ENCODE peak calls at places on chromosomes 12 and 14, in five cellular contexts. R, J, A, X and P are unnamed samples.

GRCh38 chr12:117878598-117878997 is 90.2 kb downstream of the KSR2 start:
- DNase-seq in R (no peak), J (no peak), A (no peak), X (no peak), P (no peak)

GRCh38 chr12:63929426-63929825 is 84.9 kb downstream of the SRGAP1 start:
- DNase-seq in R (no peak), J (no peak), A (no peak), X (no peak), P (no peak)

GRCh38 chr12:22740656-22741350 is 115.8 kb downstream of the ETNK1 start:
- DNase-seq in R (no peak), J (no peak), A (no peak), X (no peak), P (no peak)

GRCh38 chr14:33127531-33127930 is 188.9 kb downstream of the NPAS3 start:
- DNase-seq in R (no peak), J (no peak), A (no peak), X (no peak), P (no peak)

GRCh38 chr12:80017261-80017870 is 82.0 kb upstream of the OTOGL start:
- DNase-seq in R (no peak), J (no peak), A (no peak), X (no peak), P (no peak)

GRCh38 chr12:69608114-69608513 is 2.6 kb downstream of the LRRC10 start:
- DNase-seq in R (no peak), J (no peak), A (no peak), X (no peak), P (no peak)

GRCh38 chr14:76644875-76645518 is 116.3 kb upstream of the VASH1 start:
- DNase-seq in R (peak; percentile 18), J (peak; percentile 58), A (no peak), X (no peak), P (peak; percentile 19)

GRCh38 chr12:65603428-65604351 is 220.6 kb upstream of the HMGA2 start:
- DNase-seq in R (peak; percentile 87), J (peak; percentile 48), A (no peak), X (no peak), P (peak; percentile 18)

GRCh38 chr12:76316468-76316867 is 31.7 kb downstream of the BBS10 start:
- DNase-seq in R (no peak), J (no peak), A (no peak), X (no peak), P (no peak)

GRCh38 chr12:28149279-28149678 is 41.0 kb upstream of the CCDC91 start:
- DNase-seq in R (no peak), J (no peak), A (no peak), X (no peak), P (no peak)

GRCh38 chr14:31543969-31544799 is 17.0 kb upstream of the NUBPL start:
- DNase-seq in R (no peak), J (no peak), A (no peak), X (no peak), P (no peak)

GRCh38 chr14:94638330-94638729 is 26.1 kb downstream of the SERPINA3 start:
- DNase-seq in R (peak; percentile 28), J (no peak), A (no peak), X (no peak), P (no peak)

GRCh38 chr12:111546758-111547383 is 52.2 kb downstream of the ATXN2 start:
- DNase-seq in R (no peak), J (no peak), A (no peak), X (no peak), P (no peak)

GRCh38 chr12:5439333-5439732 is 7.4 kb downstream of the NTF3 start:
- DNase-seq in R (no peak), J (no peak), A (no peak), X (no peak), P (no peak)
- H3K27ac ChIP-seq in R (no peak overlapping the region), J (no peak overlapping the region), A (no peak overlapping the region), X (no peak overlapping the region), P (no peak overlapping the region)

GRCh38 chr12:2637371-2637770 is 157.4 kb upstream of the FKBP4 start:
- DNase-seq in R (no peak), J (no peak), A (no peak), X (no peak), P (no peak)
- H3K4me3 ChIP-seq in R (no peak overlapping the region), J (no peak overlapping the region), A (no peak overlapping the region), X (no peak overlapping the region), P (no peak overlapping the region)

GRCh38 chr14:54440870-54441868 is at the start of gene CNIH1:
- DNase-seq in R (peak; percentile 75), J (peak; percentile 88), A (peak; percentile 93), X (peak; percentile 79), P (peak; percentile 93)
- TF ChIP-seq CTCF in R (peak; percentile 76), J (peak; percentile 84), A (peak; percentile 99), X (peak; percentile 98), P (peak; percentile 97)

GRCh38 chr12:106106892-106107291 is 31.9 kb downstream of the NUAK1 start:
- DNase-seq in R (peak; percentile 40), J (no peak), A (no peak), X (no peak), P (no peak)
- H3K27ac ChIP-seq in R (peak overlapping the region; percentile 77), J (peak overlapping the region; percentile 99), A (no peak overlapping the region), X (peak overlapping the region; percentile 40), P (peak overlapping the region; percentile 98)

DNA sequence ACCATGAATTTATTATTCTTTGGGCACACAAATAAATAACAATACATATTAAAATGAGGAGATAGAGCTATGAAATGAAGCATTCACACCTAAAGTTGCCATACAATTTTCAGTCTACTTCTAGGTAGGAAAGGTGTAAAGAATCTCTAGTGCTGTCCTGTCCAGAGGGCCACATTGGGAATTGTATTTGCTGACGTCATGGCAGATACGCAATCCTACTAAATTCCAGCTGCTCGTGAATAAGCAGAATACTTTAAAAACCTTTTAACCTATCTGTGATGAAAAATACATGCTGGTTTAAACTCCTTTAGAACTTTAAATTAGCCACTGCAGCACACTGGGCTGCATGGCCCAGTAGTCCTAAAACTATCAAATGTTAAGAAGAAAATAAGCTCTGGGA is 236.1 kb downstream of the FSCB start:
- DNase-seq in R (no peak), J (no peak), A (no peak), X (no peak), P (no peak)
- H3K4me3 ChIP-seq in R (no peak overlapping the region), J (no peak overlapping the region), A (no peak overlapping the region), X (no peak overlapping the region), P (no peak overlapping the region)

DNA sequence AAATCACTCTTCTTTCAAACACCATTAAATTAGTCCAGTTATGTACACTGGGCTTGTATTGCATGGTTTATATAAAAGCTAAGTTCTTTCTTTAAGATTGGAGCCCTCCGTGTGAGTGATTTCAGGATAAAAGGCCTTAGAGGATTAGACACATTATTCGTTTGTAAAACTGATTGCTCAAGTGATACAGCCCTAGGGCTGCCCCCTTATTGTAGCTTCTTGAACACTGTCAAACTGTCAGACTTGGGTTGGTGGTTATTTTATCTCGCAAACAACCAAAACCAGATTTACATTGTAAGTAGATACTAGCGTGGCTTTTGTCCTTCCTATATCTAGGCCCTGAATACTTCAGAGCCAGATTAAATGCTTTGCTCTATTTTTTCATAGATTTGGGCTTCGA is 129.2 kb downstream of the ETV6 start:
- DNase-seq in R (no peak), J (no peak), A (no peak), X (no peak), P (no peak)
- TF ChIP-seq CTCF in R (no peak), J (no peak), A (no peak), X (no peak), P (no peak)

GRCh38 chr12:101889216-101889752 is 11.9 kb downstream of the DRAM1 start:
- DNase-seq in R (no peak), J (no peak), A (no peak), X (no peak), P (no peak)
- H3K27ac ChIP-seq in R (no peak overlapping the region), J (peak overlapping the region; percentile 41), A (no peak overlapping the region), X (no peak overlapping the region), P (no peak overlapping the region)

DNA sequence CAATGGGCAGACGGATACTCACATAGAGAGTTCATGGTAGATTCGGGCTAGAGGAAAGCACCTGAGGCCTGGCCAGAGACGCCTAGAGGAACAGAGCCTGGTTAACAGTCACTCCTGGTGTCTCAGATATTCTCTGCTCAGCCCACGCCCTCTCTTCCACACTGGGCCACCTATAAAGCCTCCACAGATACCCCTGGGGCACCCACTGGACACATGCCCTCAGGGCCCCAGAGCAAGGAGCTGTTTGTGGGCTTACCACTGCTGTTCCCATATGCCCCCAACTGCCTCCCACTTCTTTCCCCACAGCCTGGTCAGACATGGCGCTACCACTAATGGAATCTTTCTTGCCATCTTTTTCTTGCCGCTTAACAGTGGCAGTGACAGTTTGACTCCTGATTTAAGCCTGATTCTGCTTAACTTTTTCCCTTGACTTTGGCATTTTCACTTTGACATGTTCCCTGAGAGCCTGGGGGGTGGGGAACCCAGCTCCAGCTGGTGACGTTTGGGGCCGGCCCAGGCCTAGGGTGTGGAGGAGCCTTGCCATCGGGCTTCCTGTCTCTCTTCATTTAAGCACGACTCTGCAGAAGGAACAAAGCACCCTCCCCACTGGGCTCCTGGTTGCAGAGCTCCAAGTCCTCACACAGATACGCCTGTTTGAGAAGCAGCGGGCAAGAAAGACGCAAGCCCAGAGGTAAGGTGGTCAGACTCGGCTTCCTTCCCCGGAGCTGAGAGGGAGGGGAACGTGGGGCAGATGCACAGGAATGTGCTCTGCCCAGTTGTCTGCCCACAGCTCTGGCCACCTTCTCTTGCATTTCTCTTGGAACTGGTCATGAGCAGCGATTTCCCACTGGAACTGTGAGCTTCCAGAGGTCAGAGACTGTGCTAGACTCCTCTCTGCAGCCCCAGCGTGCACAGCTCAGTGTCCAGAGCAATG is at the start of gene CD4:
- DNase-seq in R (no peak), J (no peak), A (no peak), X (peak; percentile 39), P (peak; percentile 74)
- H3K4me3 ChIP-seq in R (no peak within 1 kb of the TSS), J (no peak within 1 kb of the TSS), A (no peak within 1 kb of the TSS), X (no peak within 1 kb of the TSS), P (peak within 1 kb of the TSS; percentile 34)